ENCODE peak calls at places on chromosomes 1 and 21, in eight cellular contexts. V, X, S, A, L, C, T and Q are unnamed samples.
A peak's percentile ranks its signal among the peaks of the same experiment; 100 is the strongest.

GRCh38 chr1:80448081-80448480 is 1352.7 kb upstream of the ADGRL2 start:
- DNase-seq in V (no peak), X (no peak), S (no peak), A (no peak), L (no peak), C (no peak), T (no peak), Q (no peak)

GRCh38 chr1:33971018-33971710 is 107.3 kb downstream of the HMGB4 start:
- DNase-seq in V (peak; percentile 41), X (no peak), S (no peak), A (no peak), L (no peak), C (peak; percentile 43), T (no peak), Q (no peak)

GRCh38 chr1:86296305-86297205 is 99.6 kb downstream of the ODF2L start:
- DNase-seq in V (no peak), X (no peak), S (no peak), A (no peak), L (no peak), C (no peak), T (no peak), Q (no peak)

GRCh38 chr1:25572708-25573590 is 29.5 kb downstream of the LDLRAP1 start:
- DNase-seq in V (peak; percentile 75), X (peak; percentile 73), S (peak; percentile 51), A (no peak), L (peak; percentile 76), C (peak; percentile 56), T (no peak), Q (peak; percentile 72)

GRCh38 chr21:28684351-28684750 is 308.3 kb downstream of the LTN1 start:
- DNase-seq in V (no peak), X (no peak), S (no peak), A (no peak), L (no peak), C (no peak), T (no peak), Q (no peak)

GRCh38 chr1:6440198-6441126 is 15.9 kb downstream of the ESPN start:
- DNase-seq in V (no peak), X (peak; percentile 81), S (peak; percentile 73), A (no peak), L (no peak), C (no peak), T (no peak), Q (peak; percentile 38)

GRCh38 chr1:183281039-183281438 is 95.0 kb downstream of the LAMC2 start:
- DNase-seq in V (no peak), X (no peak), S (no peak), A (peak; percentile 92), L (no peak), C (no peak), T (no peak), Q (no peak)

GRCh38 chr1:31701137-31701736 is 2.6 kb downstream of the COL16A1 start:
- DNase-seq in V (peak; percentile 95), X (no peak), S (peak; percentile 25), A (peak; percentile 99), L (peak; percentile 97), C (peak; percentile 91), T (no peak), Q (no peak)

GRCh38 chr21:44527156-44527982 is 12.6 kb downstream of the KRTAP10-1 start:
- DNase-seq in V (no peak), X (no peak), S (no peak), A (peak; percentile 64), L (no peak), C (no peak), T (no peak), Q (no peak)

GRCh38 chr1:58784758-58785423 is 1.0 kb upstream of the JUN start:
- DNase-seq in V (peak; percentile 85), X (peak; percentile 68), S (peak; percentile 63), A (peak; percentile 98), L (peak; percentile 70), C (peak; percentile 94), T (no peak), Q (peak; percentile 72)